ENCODE peak calls at places on chromosomes 3 and 15, in five cellular contexts. W is skeletal muscle cell; D is glutamatergic neuron; R is activated CD4-positive, alpha-beta T cell treated with anti-CD3 and anti-CD28 coated beads, Interleukin-2, amount 10 ng/mL, durations not matched to agents 7 days and 5 days; B is activated T-cell treated with anti-CD3 and anti-CD28 coated beads for 4 hours. Q is an unnamed sample.

GRCh38 chr3:39186692-39187151 is 5.7 kb downstream of the XIRP1 start:
- DNase-seq in B (no peak), W (no peak), R (no peak), D (no peak), Q (no peak)

GRCh38 chr15:74888716-74889115 is 1.1 kb upstream of the MPI start:
- DNase-seq in D (no peak), R (no peak), W (no peak), B (no peak), Q (no peak)

GRCh38 chr3:24048843-24049242 is 103.8 kb downstream of the NR1D2 start:
- DNase-seq in W (no peak), B (no peak), R (no peak), D (no peak), Q (no peak)

GRCh38 chr3:150961949-150962348 is 10.6 kb downstream of the CLRN1 start:
- DNase-seq in R (no peak), B (no peak), D (no peak), W (no peak), Q (no peak)

GRCh38 chr3:153896197-153896596 is 225.0 kb upstream of the ARHGEF26 start:
- DNase-seq in R (no peak), W (no peak), D (no peak), B (no peak), Q (no peak)

GRCh38 chr3:63343674-63344073 is 65.6 kb downstream of the SYNPR start:
- DNase-seq in B (no peak), D (peak), W (peak), R (no peak), Q (no peak)

GRCh38 chr3:104873331-104873730 is 493.4 kb upstream of the ALCAM start:
- DNase-seq in W (no peak), B (no peak), R (no peak), D (no peak), Q (no peak)

GRCh38 chr15:41730543-41730942 is 43.7 kb upstream of the MAPKBP1 start:
- DNase-seq in R (no peak), B (no peak), D (no peak), W (no peak), Q (no peak)

GRCh38 chr3:104388624-104389023 is 978.1 kb upstream of the ALCAM start:
- DNase-seq in W (no peak), R (no peak), D (no peak), B (no peak), Q (no peak)

GRCh38 chr3:105527949-105528348 is 161.2 kb downstream of the ALCAM start:
- DNase-seq in W (peak), B (no peak), R (no peak), D (no peak), Q (no peak)

GRCh38 chr3:135898774-135899173 is 66.8 kb upstream of the PPP2R3A start:
- DNase-seq in B (no peak), D (no peak), W (no peak), R (no peak), Q (no peak)

GRCh38 chr15:99101501-99101900 is 3.4 kb upstream of the SYNM start:
- DNase-seq in W (no peak), R (no peak), B (no peak), D (no peak), Q (no peak)

GRCh38 chr3:184174278-184174645 is 393 bp upstream of the AP2M1 start:
- DNase-seq in B (no peak), D (no peak), R (no peak), W (no peak), Q (no peak)

GRCh38 chr3:149547954-149548728 is 73.6 kb downstream of the TM4SF4 start:
- DNase-seq in R (no peak), B (no peak), D (no peak), W (peak), Q (no peak)

GRCh38 chr3:111547645-111548044 is 5.6 kb downstream of the CD96 start:
- DNase-seq in W (no peak), R (peak), B (no peak), D (no peak), Q (no peak)

GRCh38 chr3:195956577-195956976 is 48.2 kb upstream of the TNK2 start:
- DNase-seq in D (no peak), B (no peak), W (no peak), R (no peak), Q (no peak)

GRCh38 chr3:122754867-122755835 is 38.5 kb downstream of the HSPBAP1 start:
- DNase-seq in D (no peak), B (no peak), R (peak), W (peak), Q (peak)

GRCh38 chr3:124565013-124565412 is 165.2 kb upstream of the UMPS start:
- DNase-seq in R (peak), D (peak), W (no peak), B (peak), Q (peak)

GRCh38 chr3:10273697-10274305 is 18.9 kb downstream of the GHRL start:
- DNase-seq in B (no peak), W (no peak), D (no peak), R (no peak), Q (no peak)

GRCh38 chr3:184016820-184017671 is 638 bp downstream of the ABCC5 start:
- DNase-seq in W (no peak), D (peak), R (no peak), B (peak), Q (peak)

GRCh38 chr3:29679967-29680366 is 399.1 kb downstream of the RBMS3 start:
- DNase-seq in R (no peak), W (no peak), B (no peak), D (no peak), Q (no peak)

GRCh38 chr3:136146981-136147729 is 49.0 kb downstream of the MSL2 start:
- DNase-seq in R (no peak), B (no peak), D (no peak), W (no peak), Q (no peak)

GRCh38 chr3:176351408-176351807 is 845.9 kb downstream of the TBL1XR1 start:
- DNase-seq in R (no peak), W (no peak), D (no peak), B (no peak), Q (no peak)

GRCh38 chr3:136346486-136346885 is 96.3 kb downstream of the PCCB start:
- DNase-seq in W (no peak), B (no peak), D (no peak), R (no peak), Q (no peak)

GRCh38 chr15:40050788-40051615 is 12.0 kb upstream of the SRP14 start:
- DNase-seq in B (no peak), W (no peak), R (no peak), D (no peak), Q (peak)

GRCh38 chr3:122510878-122511481 is 3.8 kb downstream of the KPNA1 start:
- DNase-seq in R (no peak), B (no peak), D (no peak), W (no peak), Q (peak)

GRCh38 chr15:33045066-33045810 is 149.3 kb downstream of the FMN1 start:
- DNase-seq in W (no peak), R (no peak), B (no peak), D (no peak), Q (no peak)

GRCh38 chr3:18241837-18242236 is 183.3 kb downstream of the SATB1 start:
- DNase-seq in R (no peak), B (no peak), D (no peak), W (no peak), Q (no peak)